ENCODE peak calls at places on chromosomes 6 and 20, in four cellular contexts. U is T-helper 9 cell, N is ELR, R is Peyer's patch. K is an unnamed sample.

GRCh38 chr6:4799912-4800311 is 23.7 kb downstream of the CDYL start:
- DNase-seq in U (no peak), N (no peak), R (no peak), K (no peak)

GRCh38 chr20:4217349-4217761 is 202.0 kb upstream of the RNF24 start:
- DNase-seq in N (no peak), R (no peak), U (no peak), K (no peak)

GRCh38 chr6:160355001-160355400 is 6.8 kb downstream of the SLC22A3 start:
- DNase-seq in R (no peak), N (peak; percentile 92), U (no peak), K (no peak)

GRCh38 chr6:141752677-141753076 is 380.0 kb upstream of the GJE1 start:
- DNase-seq in R (no peak), U (no peak), N (peak; percentile 13), K (no peak)

GRCh38 chr20:41287327-41287726 is 30.2 kb downstream of the ZHX3 start:
- DNase-seq in U (no peak), N (peak; percentile 99), R (no peak), K (no peak)

GRCh38 chr6:138001750-138002349 is 105.4 kb downstream of the PERP start:
- DNase-seq in R (peak; percentile 41), N (peak; percentile 62), U (peak; percentile 48), K (peak; percentile 49)

GRCh38 chr6:118649918-118650499 is 1.4 kb downstream of the CEP85L start:
- DNase-seq in U (no peak), N (no peak), R (no peak), K (no peak)

GRCh38 chr6:84361372-84362179 is 134.1 kb upstream of the CEP162 start:
- DNase-seq in U (no peak), R (no peak), N (no peak), K (no peak)

GRCh38 chr6:79574636-79575035 is 37.4 kb upstream of the LCA5 start:
- DNase-seq in U (no peak), R (no peak), N (peak; percentile 77), K (no peak)

K was measured in WERI-Rb-1.